ENCODE peak calls at places on chromosome X, in five cellular contexts. H is choroid plexus epithelial cell, U is hepatocyte, K is pancreas, C is heart left ventricle. F is an unnamed sample.

GRCh38 chrX:8914636-8915035 is 113.5 kb upstream of the FAM9A start:
- DNase-seq in H (no peak), U (no peak), K (no peak), C (no peak), F (no peak)

GRCh38 chrX:45850197-45850774 is 649.6 kb upstream of the DIPK2B start:
- DNase-seq in H (peak), U (peak), K (no peak), C (no peak), F (no peak)

GRCh38 chrX:153708415-153708814 is 15.8 kb downstream of the BCAP31 start:
- DNase-seq in H (peak), U (peak), K (peak), C (peak), F (peak)

GRCh38 chrX:123219916-123220315 is 35.8 kb downstream of the GRIA3 start:
- DNase-seq in H (no peak), U (no peak), K (peak), C (peak), F (no peak)

GRCh38 chrX:46935295-46935694 is 23.1 kb downstream of the JADE3 start:
- DNase-seq in H (no peak), U (no peak), K (no peak), C (no peak), F (no peak)

GRCh38 chrX:151984328-151984727 is 9.9 kb upstream of the GABRE start:
- DNase-seq in H (peak), U (no peak), K (no peak), C (no peak), F (peak)

GRCh38 chrX:124344246-124344645 is 2.1 kb upstream of the SH2D1A start:
- DNase-seq in H (no peak), U (no peak), K (no peak), C (no peak), F (no peak)

GRCh38 chrX:35166023-35166422 is 223.4 kb downstream of the FAM47B start:
- DNase-seq in H (peak), U (no peak), K (no peak), C (no peak), F (no peak)

GRCh38 chrX:73262991-73263390 is 48.3 kb upstream of the NAP1L2 start:
- DNase-seq in H (peak), U (no peak), K (no peak), C (no peak), F (no peak)

GRCh38 chrX:31593353-31593752 is 521.5 kb upstream of the FTHL17 start:
- DNase-seq in H (peak), U (no peak), K (no peak), C (no peak), F (no peak)

GRCh38 chrX:49880668-49881067 is 1.4 kb downstream of the USP27X start:
- DNase-seq in H (no peak), U (no peak), K (no peak), C (no peak), F (no peak)
- H3K4me3 ChIP-seq in H (no peak), U (no peak), K (no peak), C (no peak), F (no peak)

GRCh38 chrX:103845165-103845653 is 13.2 kb upstream of the RAB9B start:
- DNase-seq in H (peak), U (peak), K (peak), C (peak), F (peak)
- TF ChIP-seq CTCF in H (peak), U (peak), K (no peak), C (peak), F (peak)

GRCh38 chrX:23773601-23774175 is 9.3 kb upstream of the SAT1 start:
- DNase-seq in H (no peak), U (no peak), K (no peak), C (no peak), F (no peak)
- H3K4me3 ChIP-seq in H (no peak), U (no peak), K (no peak), C (no peak), F (no peak)

GRCh38 chrX:136162827-136163427 is 15.6 kb downstream of the FHL1 start:
- DNase-seq in H (peak), U (peak), K (no peak), C (peak), F (peak)
- TF ChIP-seq CTCF in H (peak), U (peak), K (no peak), C (peak), F (peak)

GRCh38 chrX:143633530-143634372 is 2.1 kb downstream of the SLITRK4 start:
- DNase-seq in H (no peak), U (peak), K (no peak), C (no peak), F (no peak)

GRCh38 chrX:143635915-143636314 is at the start of gene SLITRK4:
- DNase-seq in H (no peak), U (peak), K (peak), C (no peak), F (no peak)

GRCh38 chrX:143632625-143633387 is 3.1 kb downstream of the SLITRK4 start:
- DNase-seq in H (no peak), U (no peak), K (no peak), C (no peak), F (no peak)

GRCh38 chrX:143634373-143634685 is 1.6 kb downstream of the SLITRK4 start:
- DNase-seq in H (no peak), U (no peak), K (no peak), C (no peak), F (no peak)

DNA sequence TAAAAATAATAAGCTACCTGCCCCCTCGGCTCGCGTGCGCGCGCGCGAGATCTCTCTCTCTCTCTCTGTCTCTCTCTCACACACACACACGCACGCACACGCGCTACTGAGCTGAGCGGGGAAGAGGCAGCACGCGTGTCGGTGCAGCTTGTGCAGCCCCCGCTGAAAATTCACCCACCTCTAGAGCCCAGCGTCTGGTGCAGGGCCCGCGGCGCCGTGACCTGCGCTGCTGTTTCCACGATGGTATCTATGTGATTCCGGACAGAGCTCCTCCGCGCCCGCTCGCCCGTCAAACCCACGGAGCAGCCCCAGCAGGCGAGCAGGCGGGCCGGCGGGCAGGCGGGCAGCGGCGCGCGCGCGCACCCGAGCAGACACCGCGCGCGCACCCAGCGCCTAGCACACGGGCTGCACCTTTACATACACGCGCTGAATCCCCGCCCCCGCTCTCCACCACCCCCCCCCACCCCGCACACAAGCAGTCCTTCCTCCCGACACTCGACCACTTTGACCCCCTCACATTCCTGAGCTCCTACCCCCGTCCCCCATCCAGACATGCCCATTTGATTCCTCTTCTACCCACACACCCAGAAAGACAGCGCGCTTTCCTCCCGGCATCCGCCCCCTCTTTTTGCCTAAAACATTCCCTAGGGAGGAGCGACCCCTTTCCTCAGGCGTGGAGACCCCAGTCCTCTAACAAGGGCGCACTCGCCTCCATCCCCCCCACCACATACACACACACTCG is 1.0 kb downstream of the SLITRK4 start:
- DNase-seq in H (no peak), U (peak), K (no peak), C (no peak), F (no peak)
- H3K4me3 ChIP-seq in H (no peak), U (peak), K (peak), C (peak), F (peak)

GRCh38 chrX:5117816-5118215 is 1110.9 kb downstream of the NLGN4X start:
- DNase-seq in H (no peak), U (no peak), K (no peak), C (no peak), F (no peak)

DNA sequence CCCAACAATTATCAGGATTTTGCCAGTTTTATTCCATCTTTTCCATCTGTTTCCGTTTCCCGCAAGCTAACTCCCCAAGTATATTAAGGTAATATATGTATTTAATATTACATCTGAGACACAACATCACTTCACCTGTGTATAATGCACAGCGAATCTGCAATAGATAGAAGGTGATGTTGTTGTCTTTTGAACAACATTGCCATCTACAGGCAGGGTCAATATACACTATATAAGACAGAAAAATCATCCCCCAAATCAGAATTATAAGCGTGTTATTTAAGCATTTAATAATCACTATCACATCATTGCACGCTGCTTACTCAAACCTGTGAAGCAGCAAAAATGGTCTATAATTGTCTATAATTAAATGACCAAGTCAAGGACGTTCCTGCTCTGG is 1115.5 kb downstream of the NLGN4X start:
- DNase-seq in H (peak), U (peak), K (no peak), C (no peak), F (no peak)
- TF ChIP-seq CTCF in H (no peak), U (peak), K (no peak), C (no peak), F (no peak)

DNA sequence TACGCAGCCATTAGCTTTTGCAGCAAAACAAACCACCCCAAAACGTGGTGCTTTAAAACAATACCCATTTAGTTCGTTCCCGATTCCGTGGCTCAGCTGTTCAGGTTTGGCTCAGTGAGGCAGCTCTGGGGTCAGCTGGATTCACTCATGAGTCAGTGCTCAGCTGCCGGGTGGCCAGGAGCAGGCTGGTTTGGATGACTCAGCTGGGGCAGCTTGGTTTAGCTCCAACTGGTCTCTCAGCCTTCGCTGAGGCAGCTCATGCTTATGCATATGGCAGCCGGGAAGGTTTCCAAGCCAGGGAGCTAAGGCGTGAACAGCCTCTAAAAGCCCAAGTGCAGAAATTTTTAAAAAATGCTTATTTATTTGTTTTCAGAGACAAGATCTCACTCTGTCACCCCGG is 13.3 kb upstream of the CD99 start:
- DNase-seq in H (peak), U (peak), K (peak), C (peak), F (peak)
- H3K4me3 ChIP-seq in H (no peak), U (no peak), K (no peak), C (no peak), F (no peak)

DNA sequence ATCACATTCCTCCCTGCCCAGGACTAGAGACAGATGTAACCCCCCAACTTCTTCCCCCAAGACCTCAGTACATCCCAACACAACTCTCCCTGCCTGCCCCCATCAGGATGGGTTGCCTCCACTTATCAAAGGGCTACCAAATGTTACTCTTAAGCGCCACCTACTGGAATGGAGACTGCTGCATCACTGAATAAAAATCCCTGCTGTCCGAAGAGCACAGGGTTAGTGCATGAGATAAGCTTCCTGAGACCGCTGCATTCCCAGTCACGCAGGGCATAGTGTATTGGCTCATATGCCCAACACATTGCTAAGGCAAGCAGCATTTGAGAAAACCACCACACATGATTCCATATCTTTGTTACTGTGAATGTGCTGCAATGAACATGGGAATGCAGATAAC is 544.5 kb downstream of the PPP4R3C start:
- DNase-seq in H (peak), U (peak), K (no peak), C (no peak), F (peak)
- TF ChIP-seq CTCF in H (peak), U (peak), K (no peak), C (no peak), F (peak)

DNA sequence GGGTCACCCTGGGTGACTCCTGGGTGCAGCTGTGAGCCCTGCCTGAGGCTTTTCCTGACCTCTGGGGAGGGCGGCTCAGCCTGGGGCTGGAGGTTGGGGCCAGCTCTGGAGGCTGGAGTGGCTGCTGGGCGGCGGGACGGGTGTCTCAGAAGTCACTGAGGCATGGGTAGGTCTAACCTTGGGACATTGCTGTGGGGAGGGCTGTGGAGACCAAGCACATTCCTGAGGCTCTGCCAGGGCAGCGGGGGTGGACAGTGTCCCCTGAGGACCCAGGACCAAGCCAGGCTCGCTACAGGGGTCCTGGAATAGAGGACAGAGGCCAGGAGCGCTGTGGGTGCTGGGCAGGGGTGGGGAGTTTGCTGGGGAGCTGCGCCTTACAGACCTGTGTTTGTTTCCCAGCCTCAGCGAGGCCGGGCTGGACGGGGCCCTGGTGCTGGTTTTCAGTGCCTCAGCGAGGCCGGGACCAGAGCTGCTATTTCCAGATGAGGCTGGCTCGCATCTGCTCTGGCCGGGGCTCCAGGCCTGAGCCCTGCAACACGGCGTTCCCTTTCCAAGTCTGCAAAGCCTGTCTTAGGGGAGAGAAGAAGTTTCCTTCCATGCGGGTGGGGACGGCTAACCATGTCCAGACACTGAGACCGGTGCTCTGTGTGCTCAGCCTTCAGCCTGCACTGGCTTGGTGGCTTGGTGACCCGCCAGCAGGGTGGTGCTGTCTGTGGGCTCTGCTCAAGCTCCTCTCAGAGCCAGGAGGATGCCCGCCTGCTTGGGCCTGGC is 3.0 kb upstream of the SLC25A6 start:
- DNase-seq in H (no peak), U (no peak), K (no peak), C (peak), F (no peak)
- H3K4me3 ChIP-seq in H (no peak), U (no peak), K (no peak), C (no peak), F (peak)